ENCODE peak calls at places on chromosomes 2 and 18, in four cellular contexts. G is right lobe of liver, F is H54, Z is endothelial cell of umbilical vein. D is an unnamed sample.

GRCh38 chr18:32450026-32450681 is 20.5 kb downstream of the GAREM1 start:
- DNase-seq in G (no peak), F (no peak), Z (no peak), D (no peak)

GRCh38 chr2:24083567-24084385 is 858 bp downstream of the TP53I3 start:
- DNase-seq in G (peak; percentile 83), F (peak; percentile 68), Z (peak; percentile 85), D (peak; percentile 80)

GRCh38 chr2:178074123-178075005 is 1.8 kb upstream of the PDE11A start:
- DNase-seq in G (no peak), F (no peak), Z (peak; percentile 12), D (no peak)

GRCh38 chr2:135225781-135226180 is 173.7 kb downstream of the RAB3GAP1 start:
- DNase-seq in G (no peak), F (no peak), Z (no peak), D (no peak)

GRCh38 chr2:240728827-240729226 is 37.2 kb downstream of the AQP12A start:
- DNase-seq in G (no peak), F (no peak), Z (no peak), D (no peak)

GRCh38 chr2:70202236-70202806 is 11.5 kb upstream of the C2orf42 start:
- DNase-seq in G (no peak), F (no peak), Z (no peak), D (no peak)

GRCh38 chr2:10700078-10700803 is 10.5 kb upstream of the NOL10 start:
- DNase-seq in G (no peak), F (no peak), Z (no peak), D (no peak)

GRCh38 chr2:200454839-200455801 is 54.7 kb downstream of the KCTD18 start:
- DNase-seq in G (no peak), F (peak; percentile 47), Z (no peak), D (no peak)

GRCh38 chr2:215553946-215554345 is 118.1 kb upstream of the FN1 start:
- DNase-seq in G (no peak), F (no peak), Z (no peak), D (no peak)

GRCh38 chr2:17934721-17935120 is 56.3 kb downstream of the KCNS3 start:
- DNase-seq in G (no peak), F (peak; percentile 4), Z (no peak), D (no peak)

GRCh38 chr2:47002480-47003381 is 87.1 kb upstream of the MCFD2 start:
- DNase-seq in G (no peak), F (no peak), Z (no peak), D (no peak)

GRCh38 chr18:54672846-54673475 is 81.9 kb downstream of the DYNAP start:
- DNase-seq in G (peak; percentile 20), F (no peak), Z (no peak), D (no peak)

GRCh38 chr2:174931724-174932123 is 73.5 kb downstream of the CHN1 start:
- DNase-seq in G (no peak), F (no peak), Z (no peak), D (no peak)

GRCh38 chr2:128552141-128552805 is 233.6 kb upstream of the HS6ST1 start:
- DNase-seq in G (no peak), F (no peak), Z (no peak), D (no peak)

GRCh38 chr2:183495589-183496267 is 371.5 kb downstream of the NUP35 start:
- DNase-seq in G (no peak), F (no peak), Z (no peak), D (no peak)

GRCh38 chr2:238106698-238107524 is 6.8 kb downstream of the ESPNL start:
- DNase-seq in G (no peak), F (no peak), Z (no peak), D (peak; percentile 25)

GRCh38 chr2:72661985-72662384 is 163.8 kb downstream of the EXOC6B start:
- DNase-seq in G (no peak), F (no peak), Z (no peak), D (no peak)

GRCh38 chr2:171334171-171334570 is 99.6 kb downstream of the METTL8 start:
- DNase-seq in G (no peak), F (no peak), Z (no peak), D (no peak)

GRCh38 chr2:29259221-29259620 is 144.0 kb downstream of the CLIP4 start:
- DNase-seq in G (no peak), F (no peak), Z (peak; percentile 6), D (no peak)

GRCh38 chr2:11495844-11496271 is 29.9 kb upstream of the E2F6 start:
- DNase-seq in G (no peak), F (no peak), Z (no peak), D (no peak)

GRCh38 chr2:73984203-73984921 is at the start of gene TET3:
- DNase-seq in G (peak; percentile 58), F (no peak), Z (no peak), D (peak; percentile 64)

GRCh38 chr2:73987109-73987947 is 2.6 kb downstream of the TET3 start:
- DNase-seq in G (peak; percentile 52), F (no peak), Z (peak; percentile 58), D (no peak)

GRCh38 chr2:73984922-73985317 is 210 bp downstream of the TET3 start:
- DNase-seq in G (peak; percentile 87), F (no peak), Z (no peak), D (peak; percentile 53)

GRCh38 chr2:73986085-73986680 is 1.5 kb downstream of the TET3 start:
- DNase-seq in G (no peak), F (no peak), Z (no peak), D (no peak)

GRCh38 chr2:73985318-73986084 is 791 bp downstream of the TET3 start:
- DNase-seq in G (peak; percentile 52), F (no peak), Z (no peak), D (peak; percentile 53)
- TF ChIP-seq POLR2A in G (peak; percentile 53), F (no peak), Z (no peak), D (no peak)

GRCh38 chr2:121170577-121170976 is 114.4 kb downstream of the TFCP2L1 start:
- DNase-seq in G (no peak), F (no peak), Z (no peak), D (no peak)
- TF ChIP-seq POLR2A in G (no peak), F (no peak), Z (no peak), D (no peak)

GRCh38 chr2:160268382-160268781 is 68.3 kb upstream of the ITGB6 start:
- DNase-seq in G (no peak), F (no peak), Z (no peak), D (no peak)

GRCh38 chr2:160271166-160272086 is 71.4 kb upstream of the ITGB6 start:
- DNase-seq in G (no peak), F (no peak), Z (peak; percentile 44), D (no peak)

GRCh38 chr2:160269365-160269764 is 69.3 kb upstream of the ITGB6 start:
- DNase-seq in G (no peak), F (no peak), Z (no peak), D (no peak)

GRCh38 chr2:160270571-160271113 is 70.6 kb upstream of the ITGB6 start:
- DNase-seq in G (no peak), F (peak; percentile 30), Z (peak; percentile 44), D (no peak)

GRCh38 chr2:160269803-160270570 is 69.9 kb upstream of the ITGB6 start:
- DNase-seq in G (peak; percentile 83), F (peak; percentile 78), Z (peak; percentile 92), D (peak; percentile 74)
- TF ChIP-seq POLR2A in G (peak; percentile 54), F (peak; percentile 18), Z (peak; percentile 76), D (no peak)

GRCh38 chr2:235757212-235757611 is 263.4 kb downstream of the AGAP1 start:
- DNase-seq in G (no peak), F (no peak), Z (no peak), D (no peak)

GRCh38 chr2:235752875-235753274 is 259.0 kb downstream of the AGAP1 start:
- DNase-seq in G (no peak), F (no peak), Z (no peak), D (no peak)

GRCh38 chr2:235749121-235749780 is 255.4 kb downstream of the AGAP1 start:
- DNase-seq in G (no peak), F (no peak), Z (no peak), D (no peak)

GRCh38 chr2:235756491-235756890 is 262.6 kb downstream of the AGAP1 start:
- DNase-seq in G (no peak), F (no peak), Z (no peak), D (no peak)

DNA sequence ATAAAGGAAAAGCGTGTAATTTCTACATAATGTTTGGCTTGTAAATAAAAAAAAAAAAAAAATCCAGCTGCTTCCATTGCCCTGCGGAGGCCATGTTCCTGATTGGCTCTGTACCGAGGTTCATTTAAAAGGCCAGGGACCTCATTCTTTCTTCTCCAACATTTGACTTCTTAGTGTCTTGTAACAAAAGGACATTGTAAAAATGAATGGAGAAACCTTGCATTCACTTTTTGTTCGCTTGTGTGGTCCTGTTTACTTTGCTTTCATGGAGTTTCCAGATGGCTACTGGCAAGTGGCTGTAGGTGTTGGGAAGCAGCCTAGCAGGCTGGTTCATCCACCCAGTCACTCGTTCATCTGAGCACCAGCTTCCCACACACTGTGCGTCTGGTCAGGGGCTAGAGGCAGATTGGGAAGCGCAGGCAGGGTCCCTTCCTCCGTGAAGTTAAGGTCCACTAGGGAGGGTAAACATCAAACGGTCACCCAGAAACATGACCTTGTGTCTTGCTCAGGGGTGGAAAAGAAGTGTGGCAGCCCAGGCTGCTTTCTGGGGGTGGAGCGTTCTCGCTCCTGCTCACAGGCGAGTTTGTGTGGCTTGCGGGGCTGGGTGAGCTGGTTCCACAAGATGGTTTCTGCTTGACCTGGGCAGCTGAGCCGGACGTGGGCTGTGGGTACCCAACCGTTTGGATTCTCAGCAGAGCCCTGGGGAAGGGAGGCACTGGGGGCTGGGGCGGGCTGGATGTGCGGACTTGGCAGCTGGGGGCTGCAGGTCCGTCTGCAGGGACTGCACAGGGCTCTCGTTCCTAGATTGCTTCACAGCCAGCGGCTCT is 260.8 kb downstream of the AGAP1 start:
- DNase-seq in G (no peak), F (no peak), Z (no peak), D (no peak)
- TF ChIP-seq POLR2A in G (no peak), F (no peak), Z (no peak), D (no peak)

DNA sequence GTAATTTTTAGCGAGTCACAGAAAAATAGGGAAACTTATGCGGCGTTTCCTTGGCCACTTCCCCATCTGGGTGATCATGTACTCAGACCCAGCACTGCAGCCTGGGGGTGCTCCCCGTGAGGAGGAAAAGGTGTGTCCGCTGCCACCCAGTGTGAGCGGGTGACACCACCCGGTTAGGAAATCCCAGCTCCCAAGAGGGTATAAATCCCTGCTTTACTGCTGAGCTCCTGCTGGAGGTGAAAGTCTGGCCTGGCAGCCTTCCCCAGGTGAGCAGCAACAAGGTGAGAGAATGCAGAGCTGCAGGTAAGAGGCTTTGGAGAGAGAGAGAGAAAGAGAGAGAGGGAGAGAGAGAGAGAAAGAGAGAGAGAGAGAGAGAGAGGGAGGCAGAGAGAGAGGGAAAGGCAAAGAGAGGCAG is at the start of gene IL1R2:
- DNase-seq in G (peak; percentile 56), F (no peak), Z (no peak), D (no peak)
- TF ChIP-seq POLR2A in G (peak; percentile 42), F (no peak), Z (no peak), D (no peak)